ENCODE peak calls at places on chromosomes 16 and 17, in ten cellular contexts. Z is aorta; A is neural crest cell; B is iPS-NIHi11; F is esophagus squamous epithelium; U is glutamatergic neuron; W is hippocampal formation; Q is stimulated activated CD8-positive, alpha-beta memory T cell treated with anti-CD3 and anti-CD28 coated beads, Interleukin-15, amount 100 ng/mL, for 24 hours; D is amygdala; S is GM12891. L is an unnamed sample.

GRCh38 chr16:7315813-7316212 is 16.8 kb upstream of the RBFOX1 start:
- DNase-seq in Z (no peak), A (no peak), B (no peak), F (no peak), U (no peak), W (no peak), Q (no peak), D (no peak), S (no peak), L (no peak)

GRCh38 chr16:23996258-23996955 is 160.6 kb downstream of the PRKCB start:
- DNase-seq in Z (no peak), A (no peak), B (no peak), F (no peak), U (no peak), W (no peak), Q (no peak), D (no peak), S (no peak), L (no peak)

GRCh38 chr17:11996722-11997146 is 541 bp downstream of the ZNF18 start:
- DNase-seq in Z (no peak), A (no peak), B (no peak), F (peak; percentile 35), U (no peak), W (peak; percentile 52), Q (peak; percentile 21), D (peak; percentile 53), S (peak; percentile 29), L (no peak)

GRCh38 chr17:33335491-33336173 is 42.5 kb upstream of the ASIC2 start:
- DNase-seq in Z (no peak), A (no peak), B (no peak), F (no peak), U (peak; percentile 24), W (no peak), Q (no peak), D (no peak), S (no peak), L (peak; percentile 8)

GRCh38 chr17:35984140-35984539 is 2.4 kb downstream of the CCL14 start:
- DNase-seq in Z (no peak), A (no peak), B (no peak), F (no peak), U (no peak), W (no peak), Q (no peak), D (no peak), S (no peak), L (no peak)

GRCh38 chr16:84724619-84725307 is 25.0 kb downstream of the USP10 start:
- DNase-seq in Z (no peak), A (no peak), B (no peak), F (no peak), U (no peak), W (no peak), Q (no peak), D (no peak), S (no peak), L (no peak)

GRCh38 chr17:57935833-57936807 is 19.1 kb downstream of the CUEDC1 start:
- DNase-seq in Z (no peak), A (peak; percentile 61), B (peak; percentile 37), F (no peak), U (no peak), W (peak; percentile 84), Q (no peak), D (peak; percentile 39), S (no peak), L (no peak)

GRCh38 chr16:17014484-17015121 is 456.2 kb downstream of the XYLT1 start:
- DNase-seq in Z (no peak), A (no peak), B (no peak), F (no peak), U (no peak), W (no peak), Q (no peak), D (no peak), S (no peak), L (no peak)

GRCh38 chr17:76716146-76716833 is 5.5 kb upstream of the MXRA7 start:
- DNase-seq in Z (no peak), A (no peak), B (no peak), F (no peak), U (no peak), W (no peak), Q (no peak), D (no peak), S (no peak), L (no peak)

GRCh38 chr17:7590743-7591142 is 849 bp upstream of the SOX15 start:
- DNase-seq in Z (no peak), A (no peak), B (peak; percentile 78), F (no peak), U (no peak), W (no peak), Q (no peak), D (no peak), S (no peak), L (peak; percentile 60)